ENCODE peak calls at places on chromosome 7, in five cellular contexts. One of them, this sample, is unnamed.

GRCh38 chr7:6433814-6434630 is 13.7 kb downstream of the DAGLB start:
- DNase-seq in neural progenitor cell: no peak
- DNase-seq in transverse colon: no peak
- DNase-seq in GM20000: no peak
- DNase-seq in GM23338: no peak
- DNase-seq in this sample: no peak

GRCh38 chr7:45660201-45660900 is 86.2 kb downstream of the ADCY1 start:
- DNase-seq in neural progenitor cell: no peak
- DNase-seq in transverse colon: no peak
- DNase-seq in GM20000: no peak
- DNase-seq in GM23338: no peak
- DNase-seq in this sample: no peak

GRCh38 chr7:138186951-138187351 is 110.7 kb downstream of the AKR1D1 start:
- DNase-seq in neural progenitor cell: peak
- DNase-seq in transverse colon: no peak
- DNase-seq in GM20000: no peak
- DNase-seq in GM23338: no peak
- DNase-seq in this sample: no peak

GRCh38 chr7:71389976-71390375 is 258.0 kb downstream of the GALNT17 start:
- DNase-seq in neural progenitor cell: peak
- DNase-seq in transverse colon: no peak
- DNase-seq in GM20000: no peak
- DNase-seq in GM23338: no peak
- DNase-seq in this sample: no peak

GRCh38 chr7:128137096-128137655 is 103.9 kb upstream of the LEP start:
- DNase-seq in neural progenitor cell: no peak
- DNase-seq in transverse colon: no peak
- DNase-seq in GM20000: no peak
- DNase-seq in GM23338: no peak
- DNase-seq in this sample: no peak

GRCh38 chr7:73329861-73330581 is 2.1 kb downstream of the FKBP6 start:
- DNase-seq in neural progenitor cell: no peak
- DNase-seq in transverse colon: no peak
- DNase-seq in GM20000: no peak
- DNase-seq in GM23338: no peak
- DNase-seq in this sample: no peak

GRCh38 chr7:29022291-29022988 is 64.3 kb upstream of the TRIL start:
- DNase-seq in neural progenitor cell: no peak
- DNase-seq in transverse colon: no peak
- DNase-seq in GM20000: no peak
- DNase-seq in GM23338: no peak
- DNase-seq in this sample: no peak

GRCh38 chr7:96786261-96786997 is 76.8 kb upstream of the SEM1 start:
- DNase-seq in neural progenitor cell: peak
- DNase-seq in transverse colon: no peak
- DNase-seq in GM20000: no peak
- DNase-seq in GM23338: peak
- DNase-seq in this sample: no peak

GRCh38 chr7:82507976-82508677 is 64.5 kb upstream of the CACNA2D1 start:
- DNase-seq in neural progenitor cell: no peak
- DNase-seq in transverse colon: peak
- DNase-seq in GM20000: no peak
- DNase-seq in GM23338: peak
- DNase-seq in this sample: peak

GRCh38 chr7:106730021-106730420 is 69.1 kb upstream of the CCDC71L start:
- DNase-seq in neural progenitor cell: no peak
- DNase-seq in transverse colon: no peak
- DNase-seq in GM20000: no peak
- DNase-seq in GM23338: no peak
- DNase-seq in this sample: no peak

GRCh38 chr7:100894860-100895700 is 608 bp downstream of the ACHE start:
- DNase-seq in neural progenitor cell: peak
- DNase-seq in transverse colon: peak
- DNase-seq in GM20000: peak
- DNase-seq in GM23338: peak
- DNase-seq in this sample: peak

GRCh38 chr7:78924581-78924980 is 528.9 kb downstream of the MAGI2 start:
- DNase-seq in neural progenitor cell: peak
- DNase-seq in transverse colon: no peak
- DNase-seq in GM20000: no peak
- DNase-seq in GM23338: peak
- DNase-seq in this sample: no peak

GRCh38 chr7:34225193-34225592 is 319.9 kb downstream of the BMPER start:
- DNase-seq in neural progenitor cell: no peak
- DNase-seq in transverse colon: no peak
- DNase-seq in GM20000: no peak
- DNase-seq in GM23338: no peak
- DNase-seq in this sample: no peak

GRCh38 chr7:70325509-70326101 is 727.3 kb downstream of the AUTS2 start:
- DNase-seq in neural progenitor cell: no peak
- DNase-seq in transverse colon: no peak
- DNase-seq in GM20000: no peak
- DNase-seq in GM23338: no peak
- DNase-seq in this sample: no peak

GRCh38 chr7:149822353-149822943 is 15.7 kb upstream of the ZNF862 start:
- DNase-seq in neural progenitor cell: no peak
- DNase-seq in transverse colon: no peak
- DNase-seq in GM20000: no peak
- DNase-seq in GM23338: no peak
- DNase-seq in this sample: no peak

GRCh38 chr7:96287168-96287567 is 34.7 kb downstream of the SLC25A13 start:
- DNase-seq in neural progenitor cell: no peak
- DNase-seq in transverse colon: no peak
- DNase-seq in GM20000: peak
- DNase-seq in GM23338: no peak
- DNase-seq in this sample: no peak

GRCh38 chr7:159098424-159098786 is 46.3 kb downstream of the VIPR2 start:
- DNase-seq in neural progenitor cell: no peak
- DNase-seq in transverse colon: peak
- DNase-seq in GM20000: no peak
- DNase-seq in GM23338: no peak
- DNase-seq in this sample: no peak

GRCh38 chr7:102412548-102412947 is 16.4 kb downstream of the PRKRIP1 start:
- DNase-seq in neural progenitor cell: peak
- DNase-seq in transverse colon: peak
- DNase-seq in GM20000: no peak
- DNase-seq in GM23338: peak
- DNase-seq in this sample: no peak

GRCh38 chr7:69599879-69600764 is 1.8 kb downstream of the AUTS2 start:
- DNase-seq in neural progenitor cell: peak
- DNase-seq in transverse colon: no peak
- DNase-seq in GM20000: peak
- DNase-seq in GM23338: peak
- DNase-seq in this sample: no peak

GRCh38 chr7:90337106-90337505 is 9.4 kb upstream of the GTPBP10 start:
- DNase-seq in neural progenitor cell: no peak
- DNase-seq in transverse colon: no peak
- DNase-seq in GM20000: no peak
- DNase-seq in GM23338: no peak
- DNase-seq in this sample: no peak

GRCh38 chr7:127792528-127793342 is 140.7 kb downstream of the SND1 start:
- DNase-seq in neural progenitor cell: peak
- DNase-seq in transverse colon: peak
- DNase-seq in GM20000: peak
- DNase-seq in GM23338: peak
- DNase-seq in this sample: no peak

GRCh38 chr7:5635461-5636445 is 145.7 kb downstream of the RNF216 start:
- DNase-seq in neural progenitor cell: no peak
- DNase-seq in transverse colon: no peak
- DNase-seq in GM20000: no peak
- DNase-seq in GM23338: no peak
- DNase-seq in this sample: no peak

GRCh38 chr7:73437699-73438416 is 4.3 kb downstream of the FZD9 start:
- DNase-seq in neural progenitor cell: no peak
- DNase-seq in transverse colon: no peak
- DNase-seq in GM20000: no peak
- DNase-seq in GM23338: peak
- DNase-seq in this sample: no peak

GRCh38 chr7:113137241-113137640 is 18.9 kb upstream of the SMIM30 start:
- DNase-seq in neural progenitor cell: no peak
- DNase-seq in transverse colon: no peak
- DNase-seq in GM20000: no peak
- DNase-seq in GM23338: no peak
- DNase-seq in this sample: no peak

GRCh38 chr7:19920200-19920599 is 146.8 kb upstream of the TMEM196 start:
- DNase-seq in neural progenitor cell: no peak
- DNase-seq in transverse colon: no peak
- DNase-seq in GM20000: no peak
- DNase-seq in GM23338: no peak
- DNase-seq in this sample: no peak

GRCh38 chr7:113664867-113665266 is 253.9 kb downstream of the PPP1R3A start:
- DNase-seq in neural progenitor cell: no peak
- DNase-seq in transverse colon: no peak
- DNase-seq in GM20000: no peak
- DNase-seq in GM23338: no peak
- DNase-seq in this sample: no peak

GRCh38 chr7:5423844-5424688 is 432 bp upstream of the TNRC18 start:
- DNase-seq in neural progenitor cell: peak
- DNase-seq in transverse colon: peak
- DNase-seq in GM20000: peak
- DNase-seq in GM23338: peak
- DNase-seq in this sample: peak

GRCh38 chr7:7564323-7564780 is 2.3 kb upstream of the MIOS start:
- DNase-seq in neural progenitor cell: no peak
- DNase-seq in transverse colon: no peak
- DNase-seq in GM20000: no peak
- DNase-seq in GM23338: no peak
- DNase-seq in this sample: no peak

GRCh38 chr7:116953372-116953726 is at the start of gene ST7:
- DNase-seq in neural progenitor cell: peak
- DNase-seq in transverse colon: peak
- DNase-seq in GM20000: peak
- DNase-seq in GM23338: peak
- DNase-seq in this sample: peak

GRCh38 chr7:45982912-45983719 is 62.0 kb upstream of the IGFBP3 start:
- DNase-seq in neural progenitor cell: no peak
- DNase-seq in transverse colon: no peak
- DNase-seq in GM20000: no peak
- DNase-seq in GM23338: no peak
- DNase-seq in this sample: no peak

GRCh38 chr7:104862719-104863118 is 151.3 kb upstream of the KMT2E start:
- DNase-seq in neural progenitor cell: peak
- DNase-seq in transverse colon: no peak
- DNase-seq in GM20000: no peak
- DNase-seq in GM23338: peak
- DNase-seq in this sample: no peak

GRCh38 chr7:598899-599298 is 79.3 kb upstream of the PDGFA start:
- DNase-seq in neural progenitor cell: no peak
- DNase-seq in transverse colon: no peak
- DNase-seq in GM20000: no peak
- DNase-seq in GM23338: no peak
- DNase-seq in this sample: peak

GRCh38 chr7:131108212-131108980 is 219.3 kb upstream of the MKLN1 start:
- DNase-seq in neural progenitor cell: no peak
- DNase-seq in transverse colon: peak
- DNase-seq in GM20000: peak
- DNase-seq in GM23338: no peak
- DNase-seq in this sample: peak

GRCh38 chr7:142496545-142496991 is 238.7 kb upstream of the PRSS58 start:
- DNase-seq in neural progenitor cell: peak
- DNase-seq in transverse colon: peak
- DNase-seq in GM20000: peak
- DNase-seq in GM23338: peak
- DNase-seq in this sample: no peak

GRCh38 chr7:101031082-101031481 is 11.2 kb downstream of the MUC17 start:
- DNase-seq in neural progenitor cell: no peak
- DNase-seq in transverse colon: peak
- DNase-seq in GM20000: no peak
- DNase-seq in GM23338: peak
- DNase-seq in this sample: no peak

GRCh38 chr7:155463114-155463811 is 5.3 kb downstream of the EN2 start:
- DNase-seq in neural progenitor cell: peak
- DNase-seq in transverse colon: no peak
- DNase-seq in GM20000: peak
- DNase-seq in GM23338: peak
- DNase-seq in this sample: no peak

GRCh38 chr7:26103541-26104070 is 48.4 kb upstream of the NFE2L3 start:
- DNase-seq in neural progenitor cell: peak
- DNase-seq in transverse colon: no peak
- DNase-seq in GM20000: no peak
- DNase-seq in GM23338: no peak
- DNase-seq in this sample: no peak

GRCh38 chr7:98869001-98869373 is 827 bp downstream of the TMEM130 start:
- DNase-seq in neural progenitor cell: no peak
- DNase-seq in transverse colon: no peak
- DNase-seq in GM20000: no peak
- DNase-seq in GM23338: peak
- DNase-seq in this sample: no peak

DNA sequence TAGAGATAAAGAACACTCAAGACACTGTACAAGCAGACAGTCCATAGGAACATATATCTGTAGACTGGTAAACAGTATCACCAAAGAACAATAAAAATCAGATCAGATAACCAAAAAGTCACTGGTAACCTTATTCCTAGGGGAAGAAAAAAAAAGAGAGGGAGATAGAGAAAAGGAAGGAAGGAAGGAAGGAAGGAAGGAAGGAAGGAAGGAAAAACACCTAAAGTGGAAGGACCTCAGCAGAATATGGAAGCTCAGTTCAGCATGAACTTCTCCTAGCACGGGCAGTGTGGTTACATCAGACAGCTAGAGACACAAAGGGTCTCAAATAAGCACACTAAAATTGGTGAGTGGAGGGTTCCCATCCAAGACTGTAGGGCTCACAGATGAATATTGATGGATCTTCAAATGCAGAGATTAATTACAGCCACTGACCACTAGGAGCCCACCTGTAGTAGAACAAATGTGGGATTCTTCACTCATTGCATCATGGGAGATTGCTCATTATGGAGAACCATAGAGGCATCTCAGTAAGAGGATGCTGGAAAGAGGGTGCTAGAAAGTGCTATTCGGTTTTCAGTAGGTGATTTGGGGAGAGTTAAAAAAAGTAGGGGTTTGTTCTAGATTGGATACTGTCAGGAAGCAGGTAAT is 293.4 kb upstream of the C7orf33 start:
- DNase-seq in neural progenitor cell: no peak
- DNase-seq in transverse colon: no peak
- DNase-seq in GM20000: no peak
- DNase-seq in GM23338: peak
- DNase-seq in this sample: no peak
- TF ChIP-seq CTCF in neural progenitor cell: peak
- TF ChIP-seq CTCF in transverse colon: no peak
- TF ChIP-seq CTCF in GM20000: no peak
- TF ChIP-seq CTCF in GM23338: peak
- TF ChIP-seq CTCF in this sample: no peak

GRCh38 chr7:47518827-47519226 is 63.1 kb downstream of the TNS3 start:
- DNase-seq in neural progenitor cell: no peak
- DNase-seq in transverse colon: no peak
- DNase-seq in GM20000: no peak
- DNase-seq in GM23338: no peak
- DNase-seq in this sample: no peak
- TF ChIP-seq CTCF in neural progenitor cell: no peak
- TF ChIP-seq CTCF in transverse colon: no peak
- TF ChIP-seq CTCF in GM20000: no peak
- TF ChIP-seq CTCF in GM23338: no peak
- TF ChIP-seq CTCF in this sample: no peak

GRCh38 chr7:2374830-2375728 is 20.5 kb downstream of the EIF3B start:
- DNase-seq in neural progenitor cell: no peak
- DNase-seq in transverse colon: no peak
- DNase-seq in GM20000: no peak
- DNase-seq in GM23338: no peak
- DNase-seq in this sample: no peak
- TF ChIP-seq CTCF in neural progenitor cell: no peak
- TF ChIP-seq CTCF in transverse colon: no peak
- TF ChIP-seq CTCF in GM20000: no peak
- TF ChIP-seq CTCF in GM23338: no peak
- TF ChIP-seq CTCF in this sample: no peak

GRCh38 chr7:32427769-32428291 is 62.4 kb downstream of the LSM5 start:
- DNase-seq in neural progenitor cell: peak
- DNase-seq in transverse colon: peak
- DNase-seq in GM20000: peak
- DNase-seq in GM23338: peak
- DNase-seq in this sample: peak
- TF ChIP-seq CTCF in neural progenitor cell: peak
- TF ChIP-seq CTCF in transverse colon: no peak
- TF ChIP-seq CTCF in GM20000: no peak
- TF ChIP-seq CTCF in GM23338: peak
- TF ChIP-seq CTCF in this sample: no peak

This sample was measured in mucosa of descending colon.